ENCODE peak calls at places on chromosomes 5 and 9, in five cellular contexts. A is hepatocyte, L is cardiac fibroblast, M is tibial nerve, R is uterus. O is an unnamed sample.

GRCh38 chr5:3377176-3377575 is 218.5 kb upstream of the IRX1 start:
- DNase-seq in L (no peak), R (no peak), M (no peak), A (no peak), O (no peak)

GRCh38 chr9:89478821-89479668 is 18.9 kb downstream of the SEMA4D start:
- DNase-seq in L (no peak), M (no peak), A (no peak), R (no peak), O (no peak)

GRCh38 chr9:133155156-133155555 is 8.6 kb downstream of the GBGT1 start:
- DNase-seq in A (no peak), L (no peak), R (no peak), M (no peak), O (no peak)

GRCh38 chr5:134209477-134210240 is 16.2 kb downstream of the PPP2CA start:
- DNase-seq in M (no peak), A (no peak), L (no peak), R (no peak), O (no peak)

GRCh38 chr5:149801307-149801985 is 71.3 kb downstream of the PPARGC1B start:
- DNase-seq in R (no peak), A (no peak), M (no peak), L (no peak), O (no peak)

GRCh38 chr5:39102684-39103155 is 28.5 kb upstream of the RICTOR start:
- DNase-seq in A (no peak), M (no peak), R (no peak), L (peak; percentile 63), O (peak; percentile 42)

GRCh38 chr9:131469951-131470350 is 32.8 kb upstream of the POMT1 start:
- DNase-seq in R (no peak), M (no peak), A (no peak), L (no peak), O (no peak)

GRCh38 chr5:15241216-15241821 is 258.7 kb upstream of the FBXL7 start:
- DNase-seq in L (peak; percentile 44), R (no peak), A (no peak), M (no peak), O (peak; percentile 56)

GRCh38 chr5:176995896-176996767 is 10.4 kb downstream of the UIMC1 start:
- DNase-seq in R (no peak), M (no peak), L (peak; percentile 91), A (no peak), O (peak; percentile 88)

GRCh38 chr5:15105799-15106393 is 234.3 kb upstream of the ANKH start:
- DNase-seq in L (peak; percentile 69), A (peak; percentile 66), R (peak; percentile 19), M (peak; percentile 25), O (peak; percentile 76)

GRCh38 chr5:107474724-107475489 is 195.8 kb downstream of the EFNA5 start:
- DNase-seq in R (no peak), M (no peak), A (no peak), L (peak; percentile 61), O (no peak)

GRCh38 chr9:95096381-95096780 is 221.1 kb downstream of the FANCC start:
- DNase-seq in L (no peak), R (no peak), A (no peak), M (no peak), O (no peak)

GRCh38 chr5:178090856-178091255 is 22.5 kb upstream of the N4BP3 start:
- DNase-seq in A (no peak), R (no peak), L (no peak), M (no peak), O (no peak)

GRCh38 chr5:123813937-123814624 is 302.1 kb downstream of the CSNK1G3 start:
- DNase-seq in R (no peak), A (peak; percentile 64), L (no peak), M (no peak), O (peak; percentile 31)

GRCh38 chr5:28495876-28496275 is 1457.5 kb upstream of the CDH9 start:
- DNase-seq in M (no peak), A (no peak), L (no peak), R (no peak), O (no peak)

GRCh38 chr9:92266486-92266885 is 27.0 kb downstream of the IARS1 start:
- DNase-seq in R (no peak), L (no peak), A (no peak), M (no peak), O (no peak)

GRCh38 chr5:73624888-73625287 is 1.1 kb upstream of the ARHGEF28 start:
- DNase-seq in A (no peak), R (no peak), L (no peak), M (no peak), O (no peak)
- H3K4me3 ChIP-seq in A (no peak overlapping the region), R (no peak overlapping the region), L (no peak overlapping the region), M (peak overlapping the region; percentile 63), O (no peak overlapping the region)

DNA sequence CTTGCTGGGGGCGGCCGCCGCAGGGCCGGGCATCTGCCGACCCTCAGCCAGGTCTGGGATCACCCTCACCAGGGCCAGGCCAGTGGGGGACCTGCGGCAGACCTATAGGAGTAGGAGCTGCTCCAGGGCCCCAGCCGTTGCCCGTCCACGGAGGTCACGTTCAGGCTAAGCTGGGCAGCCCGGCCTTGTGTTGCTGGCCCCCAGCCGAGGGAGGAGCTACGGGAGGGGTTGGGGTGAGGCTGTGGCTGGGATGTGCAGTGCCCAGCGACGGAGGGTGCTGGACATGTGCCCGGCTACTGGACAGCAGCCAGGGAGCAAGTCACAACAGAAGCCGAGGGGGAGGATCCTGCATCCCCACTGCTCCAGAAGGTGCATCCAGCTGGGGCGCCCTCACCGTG is 39.6 kb upstream of the SLC6A19 start:
- DNase-seq in L (no peak), A (no peak), M (peak; percentile 26), R (no peak), O (no peak)
- TF ChIP-seq CTCF in L (no peak), A (no peak), M (no peak), R (no peak), O (no peak)

GRCh38 chr9:111298831-111299603 is 31.0 kb downstream of the OR2K2 start:
- DNase-seq in M (peak; percentile 64), A (peak; percentile 55), L (peak; percentile 86), R (no peak), O (peak; percentile 85)
- H3K4me3 ChIP-seq in M (no peak overlapping the region), A (no peak overlapping the region), L (no peak overlapping the region), R (no peak overlapping the region), O (no peak overlapping the region)

GRCh38 chr9:1709347-1709746 is 305.8 kb upstream of the SMARCA2 start:
- DNase-seq in R (no peak), A (no peak), L (peak; percentile 9), M (no peak), O (no peak)
- TF ChIP-seq CTCF in R (no peak), A (no peak), L (no peak), M (peak; percentile 5), O (peak; percentile 5)

GRCh38 chr9:71120439-71121247 is 778 bp downstream of the TRPM3 start:
- DNase-seq in A (no peak), R (no peak), L (no peak), M (no peak), O (no peak)
- H3K4me3 ChIP-seq in A (no peak overlapping the region), R (no peak overlapping the region), L (no peak overlapping the region), M (no peak overlapping the region), O (no peak overlapping the region)

DNA sequence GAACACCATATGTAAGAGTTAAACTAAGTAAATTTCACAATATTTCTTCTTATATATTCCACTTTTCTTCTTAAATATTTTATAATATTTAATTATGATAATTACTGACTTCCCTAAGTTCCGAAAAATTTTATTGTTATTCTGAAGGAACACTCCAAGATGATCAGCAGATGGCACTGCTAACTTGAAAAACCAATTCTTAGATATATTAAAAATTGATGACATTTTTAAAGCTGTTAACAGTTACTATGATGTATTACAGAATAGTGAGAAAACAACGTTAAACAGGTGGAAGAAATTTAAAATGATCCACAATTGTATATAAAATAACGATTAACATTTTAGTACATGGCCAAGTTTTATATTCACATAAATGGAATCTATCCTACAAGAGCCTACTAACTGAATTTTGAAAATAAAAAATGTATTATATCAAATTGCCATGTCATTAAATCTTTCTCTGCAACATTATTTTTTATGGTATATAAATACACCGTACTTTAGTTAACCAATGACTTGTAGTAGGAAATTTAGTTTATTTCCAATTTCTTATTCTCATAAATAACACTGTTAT is 30.1 kb upstream of the MUSK start:
- DNase-seq in A (no peak), M (no peak), R (no peak), L (peak; percentile 76), O (peak; percentile 71)
- TF ChIP-seq CTCF in A (peak; percentile 68), M (peak; percentile 45), R (peak; percentile 36), L (peak; percentile 37), O (peak; percentile 44)

O was measured in fibroblast of pulmonary artery.